ENCODE peak calls at places on chromosomes 12 and 14, in six cellular contexts. X is CD4-positive, alpha-beta T cell; T is fibroblast of lung; F is brain microvascular endothelial cell; B is fibroblast of mammary gland; N is heart right ventricle. E is an unnamed sample.

GRCh38 chr12:21559855-21560569 is 33.9 kb downstream of the SPX start:
- DNase-seq in X (no peak), T (peak), F (peak), B (peak), N (no peak), E (no peak)

GRCh38 chr12:124457287-124458219 is 109.9 kb downstream of the NCOR2 start:
- DNase-seq in X (peak), T (peak), F (no peak), B (peak), N (peak), E (peak)

GRCh38 chr12:91194500-91194899 is 11.9 kb upstream of the DCN start:
- DNase-seq in X (no peak), T (no peak), F (no peak), B (no peak), N (no peak), E (no peak)

GRCh38 chr12:111386891-111387290 is 18.0 kb upstream of the PHETA1 start:
- DNase-seq in X (no peak), T (no peak), F (peak), B (no peak), N (no peak), E (no peak)

GRCh38 chr12:12398026-12398859 is 41.4 kb downstream of the BORCS5 start:
- DNase-seq in X (no peak), T (peak), F (peak), B (peak), N (peak), E (peak)

GRCh38 chr14:70905316-70905715 is 1.9 kb upstream of the PCNX1 start:
- DNase-seq in X (no peak), T (peak), F (no peak), B (peak), N (peak), E (peak)

GRCh38 chr14:63904724-63905123 is 51.9 kb downstream of the SYNE2 start:
- DNase-seq in X (no peak), T (no peak), F (no peak), B (no peak), N (no peak), E (no peak)

GRCh38 chr14:104144911-104145825 is 6.8 kb downstream of the KIF26A start:
- DNase-seq in X (no peak), T (no peak), F (no peak), B (no peak), N (no peak), E (no peak)

GRCh38 chr12:65631621-65632111 is 192.6 kb upstream of the HMGA2 start:
- DNase-seq in X (no peak), T (peak), F (peak), B (peak), N (peak), E (peak)

GRCh38 chr14:100291305-100292075 is 14.8 kb downstream of the SLC25A29 start:
- DNase-seq in X (no peak), T (no peak), F (no peak), B (no peak), N (no peak), E (no peak)

GRCh38 chr14:85531594-85532391 is 1.8 kb downstream of the FLRT2 start:
- DNase-seq in X (no peak), T (peak), F (peak), B (peak), N (peak), E (peak)

GRCh38 chr12:65152012-65152411 is 17.4 kb upstream of the LEMD3 start:
- DNase-seq in X (no peak), T (no peak), F (no peak), B (no peak), N (no peak), E (no peak)

GRCh38 chr12:65505321-65506121 is 227.0 kb downstream of the MSRB3 start:
- DNase-seq in X (no peak), T (no peak), F (no peak), B (no peak), N (no peak), E (no peak)

GRCh38 chr12:101789171-101789570 is 41.6 kb downstream of the GNPTAB start:
- DNase-seq in X (no peak), T (no peak), F (no peak), B (no peak), N (no peak), E (no peak)

GRCh38 chr12:51263341-51263740 is 6.9 kb downstream of the SMAGP start:
- DNase-seq in X (no peak), T (no peak), F (no peak), B (no peak), N (no peak), E (no peak)

GRCh38 chr12:95963104-95963503 is 20.0 kb downstream of the AMDHD1 start:
- DNase-seq in X (no peak), T (no peak), F (no peak), B (no peak), N (no peak), E (no peak)

GRCh38 chr12:52566847-52567291 is 6.8 kb downstream of the KRT74 start:
- DNase-seq in X (no peak), T (no peak), F (no peak), B (no peak), N (peak), E (no peak)

GRCh38 chr14:93036652-93037341 is 78.9 kb downstream of the ITPK1 start:
- DNase-seq in X (no peak), T (peak), F (no peak), B (peak), N (no peak), E (no peak)

GRCh38 chr12:111780166-111780565 is 13.4 kb downstream of the ALDH2 start:
- DNase-seq in X (no peak), T (no peak), F (no peak), B (no peak), N (no peak), E (no peak)

GRCh38 chr12:91099373-91099772 is 11.9 kb downstream of the LUM start:
- DNase-seq in X (no peak), T (no peak), F (no peak), B (no peak), N (no peak), E (no peak)

GRCh38 chr12:14716848-14717444 is 20.5 kb upstream of the GUCY2C start:
- DNase-seq in X (peak), T (peak), F (peak), B (peak), N (peak), E (peak)

GRCh38 chr14:75738192-75738591 is 77.1 kb downstream of the TTLL5 start:
- DNase-seq in X (no peak), T (peak), F (no peak), B (peak), N (no peak), E (no peak)

GRCh38 chr14:22190411-22191191 is 398.4 kb downstream of the DAD1 start:
- DNase-seq in X (no peak), T (peak), F (peak), B (peak), N (no peak), E (no peak)

GRCh38 chr12:23795494-23795893 is 154.0 kb downstream of the SOX5 start:
- DNase-seq in X (no peak), T (no peak), F (no peak), B (no peak), N (no peak), E (no peak)

GRCh38 chr12:46522141-46522540 is 149.6 kb upstream of the SLC38A2 start:
- DNase-seq in X (no peak), T (peak), F (no peak), B (peak), N (no peak), E (no peak)

GRCh38 chr12:52041695-52042123 is 9.5 kb upstream of the NR4A1 start:
- DNase-seq in X (no peak), T (peak), F (no peak), B (no peak), N (no peak), E (no peak)

GRCh38 chr12:125633686-125634085 is 568.5 kb downstream of the AACS start:
- DNase-seq in X (no peak), T (no peak), F (no peak), B (no peak), N (no peak), E (no peak)

GRCh38 chr14:99853206-99853605 is 60.0 kb downstream of the EML1 start:
- DNase-seq in X (no peak), T (no peak), F (no peak), B (no peak), N (no peak), E (no peak)

GRCh38 chr12:62697893-62698292 is 231.3 kb downstream of the MON2 start:
- DNase-seq in X (no peak), T (no peak), F (no peak), B (no peak), N (no peak), E (no peak)

GRCh38 chr14:28083456-28083855 is 683.1 kb upstream of the FOXG1 start:
- DNase-seq in X (no peak), T (peak), F (no peak), B (peak), N (no peak), E (no peak)

GRCh38 chr12:116299548-116300150 is 22.2 kb upstream of the MED13L start:
- DNase-seq in X (no peak), T (peak), F (no peak), B (no peak), N (no peak), E (no peak)

GRCh38 chr12:53485955-53486729 is 13.1 kb downstream of the MAP3K12 start:
- DNase-seq in X (no peak), T (no peak), F (no peak), B (no peak), N (no peak), E (no peak)

GRCh38 chr12:82896979-82897378 is 210.3 kb downstream of the TMTC2 start:
- DNase-seq in X (no peak), T (no peak), F (peak), B (peak), N (no peak), E (no peak)

GRCh38 chr12:52528641-52529143 is 8.5 kb upstream of the KRT5 start:
- DNase-seq in X (no peak), T (no peak), F (no peak), B (no peak), N (no peak), E (no peak)

GRCh38 chr12:53786411-53786810 is 34.6 kb upstream of the CISTR start:
- DNase-seq in X (no peak), T (no peak), F (no peak), B (no peak), N (no peak), E (no peak)

GRCh38 chr14:95953111-95953724 is 76.6 kb downstream of the TUNAR start:
- DNase-seq in X (no peak), T (no peak), F (peak), B (peak), N (no peak), E (no peak)

GRCh38 chr12:28051516-28052456 is 79.3 kb upstream of the PTHLH start:
- DNase-seq in X (no peak), T (peak), F (peak), B (peak), N (no peak), E (peak)

GRCh38 chr12:88509851-88510250 is 70.4 kb downstream of the KITLG start:
- DNase-seq in X (no peak), T (no peak), F (no peak), B (peak), N (no peak), E (no peak)

DNA sequence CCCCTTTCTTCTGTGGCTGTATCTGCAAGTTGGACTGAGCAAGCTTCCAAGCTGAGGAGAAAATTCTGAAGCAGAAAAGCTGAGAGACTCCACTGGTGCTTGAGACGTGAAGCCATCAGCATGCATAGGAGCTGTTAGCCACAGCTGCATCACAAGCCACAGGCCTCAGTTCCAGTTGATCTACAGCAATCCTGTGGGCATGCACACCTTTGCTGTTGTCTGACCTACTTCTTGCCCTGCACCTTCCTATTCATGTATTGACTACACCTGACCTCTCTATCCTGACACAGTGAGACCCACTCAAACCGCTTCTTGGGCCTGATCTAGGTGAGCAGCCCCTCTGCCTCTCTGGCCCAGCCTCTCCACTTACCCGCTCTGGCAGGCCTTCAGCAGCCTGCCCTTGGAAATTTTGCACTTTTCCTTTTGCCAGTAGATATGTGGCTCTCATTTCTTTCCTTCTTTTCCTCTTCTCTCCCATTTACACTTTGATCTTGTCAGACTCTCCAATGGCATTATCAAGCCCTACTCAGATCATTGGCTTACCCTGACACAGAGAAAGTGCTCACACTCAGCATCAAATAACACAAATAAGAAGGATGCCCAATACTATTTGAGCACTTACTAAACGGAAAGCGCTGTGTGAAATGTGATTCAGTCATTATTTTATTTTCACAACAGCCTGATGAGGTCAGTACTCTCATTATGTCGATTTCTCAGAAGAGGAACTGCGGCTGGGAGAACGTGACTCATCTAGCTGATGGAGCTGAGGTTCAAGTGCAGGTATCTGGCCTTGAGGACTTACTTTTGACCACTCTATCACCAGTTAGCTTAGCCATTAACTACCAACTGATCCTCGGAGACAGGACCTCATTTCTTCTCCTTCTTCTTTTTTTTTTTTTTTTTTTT is 21.9 kb upstream of the PTGR2 start:
- DNase-seq in X (no peak), T (peak), F (peak), B (peak), N (no peak), E (peak)
- TF ChIP-seq CTCF in X (no peak), T (no peak), F (no peak), B (no peak), N (no peak), E (no peak)

GRCh38 chr14:72560856-72561493 is 332.9 kb downstream of the DPF3 start:
- DNase-seq in X (no peak), T (no peak), F (no peak), B (no peak), N (no peak), E (no peak)
- TF ChIP-seq CTCF in X (no peak), T (no peak), F (no peak), B (no peak), N (no peak), E (no peak)

DNA sequence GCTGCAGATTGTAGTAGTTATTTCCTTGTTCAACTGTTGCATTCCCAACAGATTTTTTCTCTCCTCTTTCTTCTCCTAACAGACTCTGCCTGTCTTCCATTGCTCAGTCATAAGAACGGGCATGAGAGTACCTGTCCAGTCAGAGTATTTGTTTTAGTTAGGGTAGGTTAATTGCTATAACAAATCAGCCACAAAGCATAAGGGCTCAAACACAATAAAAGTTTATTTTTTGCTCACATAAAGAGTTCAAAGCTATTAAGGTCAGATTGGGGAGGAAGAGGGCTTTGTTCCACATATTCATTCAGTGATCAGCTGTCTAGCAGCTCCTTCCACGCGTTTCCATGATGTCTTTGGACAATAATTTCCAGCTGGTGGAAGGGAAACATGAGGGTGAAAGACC is 92.8 kb upstream of the PLXNC1 start:
- DNase-seq in X (no peak), T (no peak), F (no peak), B (no peak), N (no peak), E (no peak)
- TF ChIP-seq CTCF in X (no peak), T (no peak), F (no peak), B (no peak), N (no peak), E (no peak)

GRCh38 chr12:49871263-49871561 is 28.3 kb upstream of the BCDIN3D start:
- DNase-seq in X (no peak), T (no peak), F (no peak), B (no peak), N (no peak), E (no peak)

GRCh38 chr12:49868952-49869815 is 26.3 kb upstream of the BCDIN3D start:
- DNase-seq in X (no peak), T (peak), F (peak), B (peak), N (peak), E (peak)

GRCh38 chr12:49870501-49871262 is 27.8 kb upstream of the BCDIN3D start:
- DNase-seq in X (no peak), T (no peak), F (no peak), B (no peak), N (no peak), E (no peak)

GRCh38 chr12:49868449-49868848 is 25.5 kb upstream of the BCDIN3D start:
- DNase-seq in X (no peak), T (no peak), F (no peak), B (no peak), N (no peak), E (no peak)

GRCh38 chr12:49869816-49870500 is 27.1 kb upstream of the BCDIN3D start:
- DNase-seq in X (no peak), T (no peak), F (no peak), B (no peak), N (no peak), E (no peak)
- TF ChIP-seq CTCF in X (no peak), T (no peak), F (no peak), B (no peak), N (no peak), E (no peak)

GRCh38 chr12:71755146-71755892 is 656 bp downstream of the RAB21 start:
- DNase-seq in X (peak), T (peak), F (peak), B (peak), N (peak), E (peak)
- TF ChIP-seq CTCF in X (no peak), T (no peak), F (no peak), B (no peak), N (no peak), E (no peak)

DNA sequence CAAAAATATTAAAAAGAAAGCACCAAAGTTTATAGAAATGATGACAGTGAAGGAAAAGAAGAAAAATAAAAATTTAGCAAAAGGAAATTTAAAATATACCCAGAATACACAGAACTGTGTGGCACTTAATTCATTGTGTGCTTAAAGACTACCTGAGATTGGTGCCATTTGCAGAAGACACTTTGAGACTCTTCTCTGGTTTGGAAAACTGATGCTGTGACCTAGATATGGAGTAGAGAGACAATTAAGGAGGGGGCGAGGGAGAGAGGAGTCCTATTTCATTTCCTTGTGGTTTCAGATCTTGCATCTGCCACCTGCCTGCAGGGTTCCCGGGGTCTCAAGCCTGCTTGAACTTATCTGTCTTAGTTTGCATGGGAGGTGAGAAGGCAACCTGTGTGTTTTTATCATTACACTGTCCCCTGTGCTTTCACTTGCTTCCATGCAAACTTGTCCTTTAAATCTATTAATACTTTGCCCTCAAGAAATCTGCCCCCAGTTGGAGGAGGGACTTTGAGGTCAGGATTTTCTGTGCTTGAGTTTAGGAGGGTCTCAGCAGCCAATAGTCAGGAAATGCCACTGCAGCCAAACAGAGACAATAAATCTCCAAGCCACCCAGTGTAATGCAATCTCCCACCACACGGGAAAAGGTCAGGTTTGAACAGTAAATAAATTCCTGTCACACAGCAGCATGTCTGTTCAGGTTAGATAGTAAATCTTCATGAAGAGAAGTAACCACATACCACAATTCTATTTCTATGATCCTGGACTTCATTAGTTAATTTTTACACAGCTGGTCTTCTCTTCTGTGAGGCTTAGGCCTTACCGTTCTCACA is 119.4 kb downstream of the CAND1 start:
- DNase-seq in X (no peak), T (no peak), F (no peak), B (no peak), N (no peak), E (no peak)
- TF ChIP-seq CTCF in X (no peak), T (no peak), F (peak), B (peak), N (no peak), E (no peak)

GRCh38 chr14:83004456-83005006 is 1470.9 kb upstream of the SEL1L start:
- DNase-seq in X (no peak), T (no peak), F (no peak), B (no peak), N (no peak), E (no peak)

DNA sequence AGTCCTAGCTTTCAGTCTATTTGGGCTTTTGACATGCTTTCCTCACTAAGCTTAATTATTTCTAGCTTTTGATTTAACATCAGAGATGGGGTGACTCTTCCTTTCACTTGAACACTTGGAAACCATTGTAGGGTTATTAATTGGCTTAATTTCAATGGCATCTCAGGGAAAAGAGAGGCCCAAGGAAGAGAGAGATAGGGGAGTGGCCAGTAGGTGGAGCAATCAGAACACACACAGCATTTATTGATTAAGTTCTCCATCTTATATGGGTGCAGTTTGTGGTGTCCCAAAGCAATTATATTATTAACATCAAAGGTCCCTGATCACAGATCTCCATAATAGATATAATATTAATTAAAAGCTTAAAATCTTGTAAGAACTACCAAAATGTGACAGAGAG is 1466.1 kb upstream of the SEL1L start:
- DNase-seq in X (no peak), T (peak), F (no peak), B (peak), N (no peak), E (no peak)
- TF ChIP-seq CTCF in X (no peak), T (peak), F (peak), B (peak), N (no peak), E (peak)

GRCh38 chr12:120649442-120650248 is 9.2 kb downstream of the CABP1 start:
- DNase-seq in X (no peak), T (no peak), F (no peak), B (no peak), N (peak), E (no peak)
- TF ChIP-seq CTCF in X (peak), T (no peak), F (no peak), B (no peak), N (peak), E (no peak)

E was measured in AG09319.